ENCODE peak calls at places on chromosomes 11 and 22, in four cellular contexts. E, Y, B and W are unnamed samples.

GRCh38 chr11:6757373-6757967 is 14.3 kb downstream of the OR2AG2 start:
- DNase-seq in Y (peak; percentile 87), E (peak; percentile 62), B (peak; percentile 31), W (peak; percentile 65)

GRCh38 chr11:131137046-131137445 is 220.8 kb upstream of the SNX19 start:
- DNase-seq in Y (peak; percentile 54), E (no peak), B (peak; percentile 38), W (peak; percentile 2)

GRCh38 chr11:57978686-57979531 is 44.8 kb upstream of the OR9Q1 start:
- DNase-seq in B (peak; percentile 42), E (no peak), Y (no peak), W (peak; percentile 1)

GRCh38 chr22:39514373-39514973 is 5.9 kb upstream of the ATF4 start:
- DNase-seq in Y (peak; percentile 62), B (no peak), E (peak; percentile 32), W (peak; percentile 44)

GRCh38 chr22:29062286-29062949 is 787 bp upstream of the C22orf31 start:
- DNase-seq in Y (no peak), B (peak; percentile 8), E (no peak), W (no peak)

GRCh38 chr22:20243545-20244249 is 24.4 kb downstream of the RTN4R start:
- DNase-seq in Y (peak; percentile 86), E (peak; percentile 71), B (peak; percentile 73), W (peak; percentile 71)

GRCh38 chr11:75668508-75669297 is at the start of gene MAP6:
- DNase-seq in Y (no peak), E (peak; percentile 10), B (no peak), W (no peak)

GRCh38 chr11:7077101-7077500 is 11.7 kb upstream of the RBMXL2 start:
- DNase-seq in E (no peak), B (no peak), Y (no peak), W (no peak)

GRCh38 chr11:24356501-24356900 is 140.4 kb upstream of the LUZP2 start:
- DNase-seq in B (no peak), Y (peak; percentile 13), E (no peak), W (no peak)

GRCh38 chr11:74090701-74091100 is 80.1 kb downstream of the C2CD3 start:
- DNase-seq in Y (peak; percentile 73), E (no peak), B (peak; percentile 10), W (peak; percentile 25)

GRCh38 chr11:94106699-94107098 is 21.9 kb upstream of the PANX1 start:
- DNase-seq in E (no peak), Y (no peak), B (no peak), W (no peak)

GRCh38 chr11:123707206-123707605 is 34.3 kb downstream of the ZNF202 start:
- DNase-seq in E (no peak), Y (no peak), B (no peak), W (no peak)

GRCh38 chr11:59206635-59207034 is 6.1 kb downstream of the MPEG1 start:
- DNase-seq in B (no peak), Y (peak; percentile 58), E (no peak), W (no peak)

GRCh38 chr11:8338138-8338537 is 74.5 kb upstream of the LMO1 start:
- DNase-seq in E (peak; percentile 19), B (no peak), Y (peak; percentile 54), W (peak; percentile 40)

GRCh38 chr11:98029832-98030231 is 990.9 kb upstream of the CNTN5 start:
- DNase-seq in E (no peak), B (no peak), Y (no peak), W (no peak)

GRCh38 chr22:21937821-21938070 is 14.9 kb downstream of the PPM1F start:
- DNase-seq in E (no peak), B (peak; percentile 84), Y (no peak), W (peak; percentile 91)

GRCh38 chr11:29119116-29119515 is 897.7 kb downstream of the KCNA4 start:
- DNase-seq in Y (peak; percentile 74), B (peak; percentile 18), E (peak; percentile 72), W (peak; percentile 32)

GRCh38 chr11:126992065-126992803 is 8.3 kb downstream of the KIRREL3 start:
- DNase-seq in B (peak; percentile 100), Y (peak; percentile 18), E (peak; percentile 96), W (peak; percentile 95)

GRCh38 chr22:40534379-40535188 is 101.9 kb downstream of the MRTFA start:
- DNase-seq in Y (peak; percentile 66), E (peak; percentile 71), B (peak; percentile 67), W (peak; percentile 89)

GRCh38 chr11:62715150-62716130 is 8.0 kb downstream of the GNG3 start:
- DNase-seq in B (no peak), Y (no peak), E (no peak), W (no peak)

GRCh38 chr22:43923191-43923590 is 414 bp upstream of the PNPLA3 start:
- DNase-seq in B (no peak), Y (peak; percentile 44), E (peak; percentile 48), W (no peak)

GRCh38 chr11:69508974-69509373 is 27.5 kb downstream of the LINC01488 start:
- DNase-seq in E (no peak), Y (no peak), B (no peak), W (no peak)

GRCh38 chr11:10650630-10651029 is 42.9 kb downstream of the IRAG1 start:
- DNase-seq in B (no peak), Y (no peak), E (no peak), W (no peak)

GRCh38 chr11:32830413-32830738 is 649 bp downstream of the PRRG4 start:
- DNase-seq in Y (peak; percentile 2), E (no peak), B (no peak), W (peak; percentile 24)

GRCh38 chr22:46969961-46970360 is 207.5 kb downstream of the TBC1D22A start:
- DNase-seq in B (no peak), E (no peak), Y (no peak), W (no peak)

GRCh38 chr22:38208549-38209097 is 6.8 kb downstream of the MAFF start:
- DNase-seq in Y (no peak), E (no peak), B (no peak), W (no peak)

GRCh38 chr22:46663436-46664100 is 43.4 kb downstream of the GRAMD4 start:
- DNase-seq in Y (no peak), B (no peak), E (no peak), W (no peak)

GRCh38 chr11:32643526-32643925 is 59.9 kb downstream of the EIF3M start:
- DNase-seq in E (peak; percentile 36), Y (peak; percentile 17), B (peak; percentile 32), W (peak; percentile 72)

GRCh38 chr22:19877626-19878339 is 23.1 kb upstream of the GNB1L start:
- DNase-seq in Y (peak; percentile 72), E (peak; percentile 5), B (peak; percentile 60), W (peak; percentile 26)

GRCh38 chr22:48670317-48670716 is 1157.4 kb downstream of the BRD1 start:
- DNase-seq in Y (no peak), E (no peak), B (no peak), W (no peak)

GRCh38 chr22:36874309-36874696 is 13.5 kb downstream of the NCF4 start:
- DNase-seq in B (no peak), Y (no peak), E (no peak), W (no peak)
- H3K4me3 ChIP-seq in B (no peak overlapping the region), Y (no peak overlapping the region), E (no peak overlapping the region), W (no peak overlapping the region)

DNA sequence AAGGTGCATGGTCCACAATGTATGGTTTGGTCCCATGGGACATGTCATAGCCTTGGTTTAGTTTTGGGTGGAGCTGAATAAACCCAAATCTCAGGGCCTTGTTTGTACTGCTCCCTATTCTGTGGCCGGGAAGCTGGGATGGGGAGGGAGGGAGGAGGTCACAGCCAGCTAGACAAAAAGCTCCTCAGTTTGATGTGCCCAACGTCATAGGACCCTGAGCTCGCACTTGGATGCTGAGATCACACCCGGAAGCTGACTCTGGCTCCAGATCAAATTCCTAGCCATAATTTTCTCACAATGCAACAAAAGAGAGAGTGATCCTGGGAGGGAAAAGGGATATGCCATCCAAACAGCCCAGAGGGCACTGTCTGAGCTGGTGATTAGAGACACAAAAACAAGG is 1.5 kb downstream of the HSPB2 start:
- DNase-seq in E (peak; percentile 57), B (peak; percentile 64), Y (peak; percentile 64), W (peak; percentile 69)
- H3K4me3 ChIP-seq in E (no peak overlapping the region), B (no peak overlapping the region), Y (no peak overlapping the region), W (no peak overlapping the region)

GRCh38 chr11:61571337-61571736 is 9.5 kb downstream of the SYT7 start:
- DNase-seq in Y (no peak), E (no peak), B (no peak), W (no peak)

GRCh38 chr11:61564936-61565696 is 15.8 kb downstream of the SYT7 start:
- DNase-seq in B (no peak), E (no peak), Y (no peak), W (no peak)

GRCh38 chr11:61571869-61572268 is 9.0 kb downstream of the SYT7 start:
- DNase-seq in E (no peak), Y (no peak), B (no peak), W (no peak)

GRCh38 chr11:61569701-61570100 is 11.2 kb downstream of the SYT7 start:
- DNase-seq in Y (no peak), B (no peak), E (no peak), W (no peak)

GRCh38 chr11:61567286-61568061 is 13.4 kb downstream of the SYT7 start:
- DNase-seq in Y (peak; percentile 80), E (peak; percentile 58), B (peak; percentile 57), W (peak; percentile 77)
- H3K4me3 ChIP-seq in Y (no peak overlapping the region), E (no peak overlapping the region), B (no peak overlapping the region), W (peak overlapping the region; percentile 12)

GRCh38 chr11:118606157-118606843 is 1.1 kb upstream of the PHLDB1 start:
- DNase-seq in Y (peak; percentile 75), E (no peak), B (no peak), W (no peak)
- H3K4me3 ChIP-seq in Y (peak overlapping the region; percentile 0), E (no peak overlapping the region), B (no peak overlapping the region), W (no peak overlapping the region)

DNA sequence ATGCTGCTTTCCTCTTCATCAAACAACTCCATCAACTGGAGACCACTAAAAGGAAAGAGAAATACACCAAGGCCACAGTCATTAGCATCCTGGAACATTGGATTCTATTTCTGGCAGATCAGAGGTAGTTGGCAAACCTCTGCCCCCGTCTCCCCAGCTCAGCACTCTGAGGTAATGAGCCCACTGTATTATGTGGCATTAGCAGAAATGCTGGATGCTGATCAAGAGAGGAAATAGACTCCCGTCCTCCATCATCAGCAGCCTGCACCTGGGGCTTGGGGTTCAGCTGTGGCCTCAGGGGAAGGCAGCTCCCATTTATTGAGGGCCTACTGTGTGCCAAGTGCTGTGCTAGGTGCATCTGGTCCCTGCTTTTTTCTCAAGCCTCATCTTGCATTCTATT is 8.9 kb upstream of the RASD2 start:
- DNase-seq in B (no peak), E (no peak), Y (no peak), W (no peak)
- H3K4me3 ChIP-seq in B (no peak overlapping the region), E (no peak overlapping the region), Y (no peak overlapping the region), W (no peak overlapping the region)

GRCh38 chr11:71572811-71573210 is 7.4 kb downstream of the KRTAP5-10 start:
- DNase-seq in Y (no peak), B (no peak), E (no peak), W (no peak)

GRCh38 chr11:71568707-71569349 is 3.5 kb downstream of the KRTAP5-10 start:
- DNase-seq in Y (peak; percentile 16), B (no peak), E (no peak), W (peak; percentile 30)

GRCh38 chr11:71580057-71581003 is 2.3 kb downstream of the KRTAP5-11 start:
- DNase-seq in Y (peak; percentile 82), E (peak; percentile 70), B (peak; percentile 51), W (peak; percentile 82)

GRCh38 chr11:71577469-71578004 is 5.1 kb downstream of the KRTAP5-11 start:
- DNase-seq in Y (no peak), E (no peak), B (no peak), W (no peak)

GRCh38 chr11:71574418-71574817 is 8.3 kb downstream of the KRTAP5-11 start:
- DNase-seq in B (no peak), E (no peak), Y (no peak), W (no peak)
- H3K4me3 ChIP-seq in B (no peak overlapping the region), E (no peak overlapping the region), Y (no peak overlapping the region), W (no peak overlapping the region)